ENCODE peak calls at places on chromosomes 12 and 14, in six cellular contexts. C is naive thymus-derived CD4-positive, alpha-beta T cell; S is DND-41; N is hepatocyte; D is brain microvascular endothelial cell; Y is upper lobe of right lung. A is an unnamed sample.
A peak's percentile ranks its signal among the peaks of the same experiment; 100 is the strongest.

GRCh38 chr12:7642876-7643309 is 22.8 kb downstream of the APOBEC1 start:
- DNase-seq in D (no peak), Y (no peak), C (no peak), S (peak; percentile 44), N (no peak), A (no peak)

GRCh38 chr14:85233756-85234545 is 296.0 kb upstream of the FLRT2 start:
- DNase-seq in C (no peak), S (no peak), D (peak; percentile 71), Y (no peak), N (no peak), A (no peak)

GRCh38 chr14:89845346-89845745 is 109.2 kb downstream of the EFCAB11 start:
- DNase-seq in Y (no peak), C (no peak), S (no peak), N (peak; percentile 57), D (peak; percentile 91), A (no peak)

GRCh38 chr14:93970589-93970966 is 5.8 kb downstream of the ASB2 start:
- DNase-seq in N (no peak), S (no peak), D (no peak), C (peak; percentile 61), Y (no peak), A (peak; percentile 51)

GRCh38 chr12:130661501-130662255 is 54.4 kb downstream of the RIMBP2 start:
- DNase-seq in S (no peak), C (no peak), Y (no peak), N (no peak), D (no peak), A (no peak)

GRCh38 chr12:66188584-66189475 is at the start of gene IRAK3:
- DNase-seq in N (peak; percentile 69), D (no peak), Y (peak; percentile 96), S (no peak), C (peak; percentile 22), A (peak; percentile 69)

GRCh38 chr12:77606348-77606747 is 224.3 kb upstream of the NAV3 start:
- DNase-seq in Y (no peak), D (no peak), C (no peak), S (no peak), N (no peak), A (no peak)

GRCh38 chr12:45298721-45299120 is 82.8 kb downstream of the ANO6 start:
- DNase-seq in D (no peak), S (no peak), Y (no peak), N (no peak), C (no peak), A (no peak)

GRCh38 chr12:103768467-103769123 is 72.4 kb downstream of the NT5DC3 start:
- DNase-seq in Y (no peak), D (no peak), C (no peak), N (no peak), S (no peak), A (no peak)

GRCh38 chr12:74334770-74335169 is 202.9 kb upstream of the ATXN7L3B start:
- DNase-seq in C (no peak), D (no peak), Y (no peak), S (no peak), N (no peak), A (no peak)

GRCh38 chr14:59296508-59296907 is 108.0 kb downstream of the DAAM1 start:
- DNase-seq in N (no peak), Y (no peak), C (no peak), D (no peak), S (no peak), A (no peak)

GRCh38 chr14:68866991-68867533 is 74.2 kb upstream of the ZFP36L1 start:
- DNase-seq in D (no peak), Y (no peak), N (no peak), S (no peak), C (no peak), A (no peak)

GRCh38 chr12:4064008-4064407 is 190.8 kb upstream of the PARP11 start:
- DNase-seq in D (no peak), N (no peak), S (no peak), C (no peak), Y (no peak), A (no peak)

GRCh38 chr12:88298761-88299242 is 156.7 kb downstream of the TMTC3 start:
- DNase-seq in C (no peak), N (no peak), Y (no peak), D (peak; percentile 93), S (no peak), A (no peak)

GRCh38 chr12:460301-461230 is 827 bp downstream of the B4GALNT3 start:
- DNase-seq in D (no peak), S (no peak), N (peak; percentile 48), C (peak; percentile 15), Y (peak; percentile 74), A (peak; percentile 27)

GRCh38 chr12:130879781-130880389 is 8.0 kb downstream of the RAN start:
- DNase-seq in C (no peak), D (no peak), S (no peak), Y (no peak), N (no peak), A (no peak)

GRCh38 chr14:100664841-100665425 is 61.8 kb upstream of the DLK1 start:
- DNase-seq in C (no peak), S (no peak), D (no peak), Y (no peak), N (peak; percentile 48), A (peak; percentile 57)

GRCh38 chr14:76080471-76080870 is 71.3 kb upstream of the GPATCH2L start:
- DNase-seq in Y (no peak), S (no peak), N (no peak), D (no peak), C (no peak), A (no peak)

GRCh38 chr14:63178912-63179311 is 25.3 kb upstream of the RHOJ start:
- DNase-seq in Y (no peak), N (no peak), D (peak; percentile 24), C (no peak), S (no peak), A (no peak)

GRCh38 chr12:75479963-75480461 is 543 bp upstream of the GLIPR1 start:
- DNase-seq in N (no peak), Y (no peak), S (no peak), D (peak; percentile 32), C (no peak), A (no peak)

GRCh38 chr12:69151254-69151751 is 88.1 kb upstream of the CPSF6 start:
- DNase-seq in S (no peak), C (no peak), N (peak; percentile 53), D (no peak), Y (no peak), A (no peak)

GRCh38 chr14:103867523-103867953 is 20.2 kb upstream of the PPP1R13B start:
- DNase-seq in N (no peak), S (no peak), C (no peak), Y (peak; percentile 81), D (no peak), A (peak; percentile 84)

GRCh38 chr14:29548948-29549370 is 378.7 kb downstream of the PRKD1 start:
- DNase-seq in D (peak; percentile 27), S (no peak), N (peak; percentile 69), Y (no peak), C (no peak), A (no peak)

GRCh38 chr12:42584539-42585174 is 4.9 kb downstream of the PRICKLE1 start:
- DNase-seq in N (no peak), Y (no peak), C (no peak), D (no peak), S (no peak), A (no peak)

GRCh38 chr12:65274873-65275272 is 3.6 kb upstream of the MSRB3 start:
- DNase-seq in N (no peak), S (no peak), D (no peak), Y (no peak), C (no peak), A (no peak)

GRCh38 chr14:104536942-104537612 is 42.5 kb upstream of the C14orf180 start:
- DNase-seq in D (peak; percentile 60), N (peak; percentile 82), S (no peak), Y (no peak), C (no peak), A (no peak)

GRCh38 chr12:27226319-27226984 is 17.6 kb upstream of the STK38L start:
- DNase-seq in S (no peak), D (no peak), C (no peak), Y (no peak), N (peak; percentile 19), A (no peak)

GRCh38 chr14:55107766-55108554 is 21.1 kb upstream of the LGALS3 start:
- DNase-seq in Y (peak; percentile 95), S (no peak), D (peak; percentile 97), C (no peak), N (peak; percentile 84), A (peak; percentile 81)

GRCh38 chr12:121092034-121092433 is 40.6 kb upstream of the P2RX7 start:
- DNase-seq in N (no peak), C (no peak), Y (no peak), D (no peak), S (no peak), A (no peak)

DNA sequence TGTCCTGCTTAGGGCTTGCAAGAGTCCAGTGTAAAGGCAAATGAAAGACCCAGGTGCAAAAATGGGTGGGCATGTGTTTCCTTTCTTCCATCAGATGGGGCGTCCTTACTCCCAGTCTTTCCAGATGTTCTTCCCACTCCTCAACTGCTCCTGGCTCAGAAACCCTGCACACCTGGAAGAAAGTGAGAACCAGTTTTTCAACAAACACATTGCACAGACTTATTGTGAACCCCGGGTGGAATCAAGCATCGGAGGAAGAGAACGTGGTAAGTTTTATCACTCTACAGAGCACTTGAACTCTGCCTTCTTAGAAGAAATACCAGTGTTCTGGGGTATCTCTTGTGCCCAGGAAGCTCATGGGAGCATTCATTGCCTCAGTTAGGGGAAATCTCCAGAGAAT is 93.3 kb downstream of the TMX1 start:
- DNase-seq in D (no peak), Y (no peak), N (no peak), C (no peak), S (no peak), A (no peak)
- H3K27ac ChIP-seq in D (no peak overlapping the region), Y (no peak overlapping the region), N (no peak overlapping the region), C (no peak overlapping the region), S (no peak overlapping the region), A (no peak overlapping the region)

GRCh38 chr12:106123110-106123509 is 15.6 kb downstream of the NUAK1 start:
- DNase-seq in S (no peak), C (no peak), D (no peak), N (no peak), Y (no peak), A (no peak)
- H3K4me3 ChIP-seq in S (no peak overlapping the region), C (no peak overlapping the region), D (no peak overlapping the region), N (no peak overlapping the region), Y (no peak overlapping the region), A (no peak overlapping the region)

DNA sequence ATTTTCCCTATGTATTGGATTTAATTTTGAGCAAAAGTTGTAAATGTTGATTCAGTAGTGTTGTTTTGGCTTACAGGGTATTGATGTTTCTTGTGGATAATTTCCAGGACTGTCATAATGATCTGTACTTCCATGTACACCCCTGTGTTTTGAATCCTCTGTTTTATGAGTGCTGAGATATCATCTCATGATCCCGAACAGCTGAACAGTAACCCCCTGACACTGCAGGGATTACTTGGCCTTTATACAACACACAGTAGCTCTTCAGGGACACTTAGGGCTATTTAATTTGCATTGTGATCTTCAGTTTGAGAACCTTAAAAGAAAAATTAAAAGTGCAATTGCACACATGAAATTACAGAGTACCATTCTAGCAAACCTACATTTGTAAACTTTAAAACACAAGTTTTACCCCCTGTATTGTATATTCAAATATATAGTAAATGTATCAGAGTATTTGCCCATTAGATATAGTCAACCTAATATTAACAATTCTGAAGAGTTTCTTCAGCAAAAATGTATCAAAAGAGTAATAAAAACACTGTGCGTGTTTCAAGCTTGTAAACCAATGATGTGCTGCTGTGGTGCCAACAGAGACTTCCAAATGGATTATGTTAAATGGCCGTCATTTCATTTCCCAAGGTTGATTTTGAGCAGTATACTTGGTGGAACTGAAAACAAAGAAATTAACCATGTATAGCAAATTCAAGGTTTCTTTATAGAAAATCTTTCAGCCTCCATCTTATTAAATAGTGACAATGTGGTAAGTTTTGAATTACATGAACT is 27.9 kb upstream of the MYF6 start:
- DNase-seq in Y (no peak), N (no peak), S (no peak), D (no peak), C (no peak), A (no peak)
- H3K27me3 ChIP-seq in Y (no peaks in the 10 kb centered on the region), N (no peaks in the 10 kb centered on the region), S (no peaks in the 10 kb centered on the region), D (no peaks in the 10 kb centered on the region), C (no peaks in the 10 kb centered on the region), A (no peaks in the 10 kb centered on the region)

GRCh38 chr14:33812596-33812995 is 138.3 kb downstream of the EGLN3 start:
- DNase-seq in C (no peak), D (no peak), N (no peak), Y (no peak), S (no peak), A (no peak)
- H3K27ac ChIP-seq in C (no peak overlapping the region), D (no peak overlapping the region), N (no peak overlapping the region), Y (no peak overlapping the region), S (no peak overlapping the region), A (no peak overlapping the region)

A was measured in pancreas.